ENCODE peak calls at places on chromosomes 12 and 14, in eight cellular contexts. G is T-helper 1 cell; X is heart right ventricle; V is stimulated activated CD4-positive, alpha-beta T cell treated with anti-CD3 and anti-CD28 coated beads, Interleukin-1b, Interleukin-23, amount 100 ng/mL, for 48 hours; R is EH; I is T follicular helper cell; C is BJ; D is Peyer's patch. Z is an unnamed sample.

GRCh38 chr12:120252071-120252906 is 13.2 kb downstream of the PXN start:
- DNase-seq in R (no peak), D (peak; percentile 56), G (peak; percentile 50), X (no peak), V (peak; percentile 80), I (peak; percentile 70), C (no peak), Z (no peak)

GRCh38 chr14:85622106-85622505 is 92.2 kb downstream of the FLRT2 start:
- DNase-seq in I (no peak), C (no peak), G (no peak), D (no peak), R (no peak), V (no peak), X (no peak), Z (no peak)

GRCh38 chr12:75525263-75525662 is 13.9 kb upstream of the KRR1 start:
- DNase-seq in X (no peak), D (no peak), V (no peak), R (no peak), I (no peak), C (no peak), G (no peak), Z (no peak)

GRCh38 chr14:21985081-21985480 is 311.5 kb upstream of the OR4E1 start:
- DNase-seq in X (no peak), R (no peak), C (no peak), I (no peak), G (no peak), D (no peak), V (no peak), Z (no peak)

GRCh38 chr12:94218244-94218643 is 69.9 kb downstream of the PLXNC1 start:
- DNase-seq in V (no peak), X (no peak), R (no peak), C (no peak), G (no peak), I (no peak), D (no peak), Z (no peak)

GRCh38 chr12:77372026-77372425 is 306.7 kb upstream of the E2F7 start:
- DNase-seq in I (no peak), V (no peak), R (no peak), G (no peak), D (no peak), X (no peak), C (no peak), Z (no peak)

GRCh38 chr12:105861232-105861631 is 277.5 kb downstream of the NUAK1 start:
- DNase-seq in G (no peak), I (no peak), X (no peak), D (no peak), V (no peak), R (no peak), C (no peak), Z (no peak)

GRCh38 chr12:120290541-120291312 is 976 bp downstream of the RNU4-2 start:
- DNase-seq in V (peak; percentile 58), D (no peak), I (no peak), G (no peak), C (no peak), X (no peak), R (no peak), Z (peak; percentile 50)

GRCh38 chr14:69819607-69820006 is 22.6 kb upstream of the SLC10A1 start:
- DNase-seq in V (no peak), G (no peak), D (no peak), R (no peak), X (no peak), C (no peak), I (no peak), Z (no peak)

GRCh38 chr12:131075611-131076010 is 121.9 kb downstream of the ADGRD1 start:
- DNase-seq in I (no peak), X (no peak), D (no peak), R (no peak), G (no peak), V (no peak), C (no peak), Z (peak; percentile 10)

GRCh38 chr14:86652512-86652911 is 1122.6 kb downstream of the FLRT2 start:
- DNase-seq in X (no peak), G (no peak), R (peak; percentile 34), V (no peak), D (no peak), I (no peak), C (no peak), Z (no peak)

GRCh38 chr14:21704340-21704737 is 30.7 kb upstream of the OR4E1 start:
- DNase-seq in V (no peak), I (no peak), R (no peak), C (no peak), G (no peak), D (no peak), X (no peak), Z (no peak)

GRCh38 chr12:47362131-47362686 is 282.4 kb upstream of the AMIGO2 start:
- DNase-seq in X (no peak), R (no peak), C (no peak), I (no peak), D (no peak), G (no peak), V (no peak), Z (no peak)

GRCh38 chr12:28316067-28316466 is 125.8 kb downstream of the CCDC91 start:
- DNase-seq in X (no peak), I (no peak), C (no peak), D (no peak), G (no peak), R (no peak), V (no peak), Z (no peak)

GRCh38 chr12:12683725-12684124 is 12.3 kb downstream of the GPR19 start:
- DNase-seq in I (no peak), C (no peak), R (no peak), D (no peak), X (no peak), G (no peak), V (no peak), Z (no peak)

GRCh38 chr14:75979071-75979571 is 2.7 kb downstream of the TGFB3 start:
- DNase-seq in I (peak; percentile 9), G (no peak), D (no peak), V (no peak), C (no peak), X (no peak), R (peak; percentile 39), Z (peak; percentile 46)

GRCh38 chr12:128803788-128804187 is 20.0 kb downstream of the SLC15A4 start:
- DNase-seq in I (no peak), X (no peak), V (no peak), C (no peak), D (no peak), G (no peak), R (no peak), Z (no peak)

GRCh38 chr12:8622681-8623080 is 10.0 kb upstream of the AICDA start:
- DNase-seq in G (no peak), X (no peak), R (no peak), D (no peak), C (no peak), I (no peak), V (no peak), Z (no peak)

GRCh38 chr12:121295746-121296617 is 527 bp downstream of the CAMKK2 start:
- DNase-seq in G (peak; percentile 17), D (peak; percentile 25), V (peak; percentile 32), I (no peak), R (peak; percentile 27), C (no peak), X (peak; percentile 34), Z (peak; percentile 29)

Z was measured in testis.